ENCODE peak calls at places on chromosomes 13 and 19, in four cellular contexts. One of them, this sample, is unnamed.

GRCh38 chr13:70960841-70961443 is 852.7 kb upstream of the KLHL1 start:
- DNase-seq in thyroid gland: no peak
- DNase-seq in heart right ventricle: no peak
- DNase-seq in CD8-positive, alpha-beta memory T cell: no peak
- DNase-seq in this sample: peak

GRCh38 chr13:47287291-47287751 is 390.5 kb upstream of the HTR2A start:
- DNase-seq in thyroid gland: no peak
- DNase-seq in heart right ventricle: no peak
- DNase-seq in CD8-positive, alpha-beta memory T cell: no peak
- DNase-seq in this sample: no peak

GRCh38 chr13:113209880-113210421 is 538 bp downstream of the CUL4A start:
- DNase-seq in thyroid gland: peak
- DNase-seq in heart right ventricle: no peak
- DNase-seq in CD8-positive, alpha-beta memory T cell: peak
- DNase-seq in this sample: peak

GRCh38 chr19:45352471-45352870 is 11.9 kb downstream of the KLC3 start:
- DNase-seq in thyroid gland: no peak
- DNase-seq in heart right ventricle: no peak
- DNase-seq in CD8-positive, alpha-beta memory T cell: no peak
- DNase-seq in this sample: no peak

GRCh38 chr19:35171730-35172129 is 17.2 kb downstream of the FXYD5 start:
- DNase-seq in thyroid gland: no peak
- DNase-seq in heart right ventricle: no peak
- DNase-seq in CD8-positive, alpha-beta memory T cell: no peak
- DNase-seq in this sample: no peak

GRCh38 chr19:43789029-43789428 is 8.3 kb upstream of the KCNN4 start:
- DNase-seq in thyroid gland: no peak
- DNase-seq in heart right ventricle: no peak
- DNase-seq in CD8-positive, alpha-beta memory T cell: no peak
- DNase-seq in this sample: no peak

GRCh38 chr19:14165986-14166385 is 29.6 kb upstream of the ASF1B start:
- DNase-seq in thyroid gland: no peak
- DNase-seq in heart right ventricle: no peak
- DNase-seq in CD8-positive, alpha-beta memory T cell: peak
- DNase-seq in this sample: no peak

GRCh38 chr13:51151463-51151862 is 40.4 kb upstream of the C13orf42 start:
- DNase-seq in thyroid gland: no peak
- DNase-seq in heart right ventricle: no peak
- DNase-seq in CD8-positive, alpha-beta memory T cell: no peak
- DNase-seq in this sample: no peak

GRCh38 chr19:6236310-6237291 is 43.2 kb downstream of the MLLT1 start:
- DNase-seq in thyroid gland: peak
- DNase-seq in heart right ventricle: no peak
- DNase-seq in CD8-positive, alpha-beta memory T cell: no peak
- DNase-seq in this sample: no peak

GRCh38 chr19:55660991-55661390 is 6.2 kb downstream of the U2AF2 start:
- DNase-seq in thyroid gland: no peak
- DNase-seq in heart right ventricle: no peak
- DNase-seq in CD8-positive, alpha-beta memory T cell: no peak
- DNase-seq in this sample: no peak

GRCh38 chr19:55658846-55659459 is 4.1 kb downstream of the U2AF2 start:
- DNase-seq in thyroid gland: no peak
- DNase-seq in heart right ventricle: no peak
- DNase-seq in CD8-positive, alpha-beta memory T cell: no peak
- DNase-seq in this sample: no peak

GRCh38 chr19:55659822-55660221 is 5.0 kb downstream of the U2AF2 start:
- DNase-seq in thyroid gland: no peak
- DNase-seq in heart right ventricle: no peak
- DNase-seq in CD8-positive, alpha-beta memory T cell: no peak
- DNase-seq in this sample: no peak

GRCh38 chr19:55661826-55662225 is 7.0 kb downstream of the U2AF2 start:
- DNase-seq in thyroid gland: no peak
- DNase-seq in heart right ventricle: no peak
- DNase-seq in CD8-positive, alpha-beta memory T cell: no peak
- DNase-seq in this sample: no peak

GRCh38 chr19:55660404-55660803 is 5.6 kb downstream of the U2AF2 start:
- DNase-seq in thyroid gland: no peak
- DNase-seq in heart right ventricle: no peak
- DNase-seq in CD8-positive, alpha-beta memory T cell: no peak
- DNase-seq in this sample: no peak
- H3K27ac ChIP-seq in thyroid gland: no peak
- H3K27ac ChIP-seq in heart right ventricle: no peak
- H3K27ac ChIP-seq in CD8-positive, alpha-beta memory T cell: no peak
- H3K27ac ChIP-seq in this sample: no peak

GRCh38 chr19:39823693-39824092 is 10.3 kb downstream of the DYRK1B start:
- DNase-seq in thyroid gland: no peak
- DNase-seq in heart right ventricle: no peak
- DNase-seq in CD8-positive, alpha-beta memory T cell: no peak
- DNase-seq in this sample: no peak
- H3K4me3 ChIP-seq in thyroid gland: peak
- H3K4me3 ChIP-seq in heart right ventricle: peak
- H3K4me3 ChIP-seq in CD8-positive, alpha-beta memory T cell: peak
- H3K4me3 ChIP-seq in this sample: peak

GRCh38 chr19:2040647-2041435 is 10.2 kb downstream of the MKNK2 start:
- DNase-seq in thyroid gland: peak
- DNase-seq in heart right ventricle: peak
- DNase-seq in CD8-positive, alpha-beta memory T cell: no peak
- DNase-seq in this sample: no peak

GRCh38 chr19:2038284-2039081 is 12.6 kb downstream of the MKNK2 start:
- DNase-seq in thyroid gland: peak
- DNase-seq in heart right ventricle: no peak
- DNase-seq in CD8-positive, alpha-beta memory T cell: no peak
- DNase-seq in this sample: no peak

GRCh38 chr19:2039082-2039958 is 11.7 kb downstream of the MKNK2 start:
- DNase-seq in thyroid gland: peak
- DNase-seq in heart right ventricle: no peak
- DNase-seq in CD8-positive, alpha-beta memory T cell: no peak
- DNase-seq in this sample: no peak

GRCh38 chr19:2041436-2041685 is 9.7 kb downstream of the MKNK2 start:
- DNase-seq in thyroid gland: no peak
- DNase-seq in heart right ventricle: peak
- DNase-seq in CD8-positive, alpha-beta memory T cell: no peak
- DNase-seq in this sample: no peak

DNA sequence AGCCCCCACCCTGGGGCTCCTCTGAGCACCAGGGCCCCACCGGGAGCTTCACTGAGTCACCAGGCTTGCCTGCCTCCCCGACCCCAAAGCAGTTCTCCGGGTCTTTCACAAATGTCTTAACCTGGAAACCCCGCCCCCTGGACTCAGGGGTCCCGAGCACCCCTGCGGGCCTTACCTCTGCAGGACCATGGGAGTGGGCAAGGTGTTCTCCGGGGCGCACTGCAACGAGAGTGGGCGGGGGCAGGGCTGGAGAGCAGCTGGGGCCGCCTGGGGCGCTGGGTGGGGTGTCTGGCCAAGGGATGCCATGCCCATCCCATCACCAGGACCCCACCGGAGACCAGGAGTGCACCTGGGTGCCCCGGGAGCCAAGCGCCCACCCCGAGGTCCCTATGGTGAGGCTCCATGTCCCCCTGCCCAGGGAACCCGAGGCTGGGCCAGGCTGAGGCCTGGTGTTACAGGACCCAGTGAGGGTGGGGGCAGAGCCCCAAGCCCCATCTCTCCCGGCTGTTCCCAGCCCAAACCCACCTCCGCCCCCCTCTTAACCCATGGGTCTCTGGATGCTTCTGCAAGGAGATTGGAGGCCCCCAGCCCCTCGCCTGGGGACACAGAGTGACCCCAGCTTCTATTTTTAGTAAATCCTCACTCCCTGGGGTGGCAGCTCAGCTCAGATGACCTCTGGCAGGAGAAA is 10.9 kb downstream of the MKNK2 start:
- DNase-seq in thyroid gland: peak
- DNase-seq in heart right ventricle: peak
- DNase-seq in CD8-positive, alpha-beta memory T cell: no peak
- DNase-seq in this sample: no peak
- H3K27ac ChIP-seq in thyroid gland: no peak
- H3K27ac ChIP-seq in heart right ventricle: peak
- H3K27ac ChIP-seq in CD8-positive, alpha-beta memory T cell: peak
- H3K27ac ChIP-seq in this sample: peak

DNA sequence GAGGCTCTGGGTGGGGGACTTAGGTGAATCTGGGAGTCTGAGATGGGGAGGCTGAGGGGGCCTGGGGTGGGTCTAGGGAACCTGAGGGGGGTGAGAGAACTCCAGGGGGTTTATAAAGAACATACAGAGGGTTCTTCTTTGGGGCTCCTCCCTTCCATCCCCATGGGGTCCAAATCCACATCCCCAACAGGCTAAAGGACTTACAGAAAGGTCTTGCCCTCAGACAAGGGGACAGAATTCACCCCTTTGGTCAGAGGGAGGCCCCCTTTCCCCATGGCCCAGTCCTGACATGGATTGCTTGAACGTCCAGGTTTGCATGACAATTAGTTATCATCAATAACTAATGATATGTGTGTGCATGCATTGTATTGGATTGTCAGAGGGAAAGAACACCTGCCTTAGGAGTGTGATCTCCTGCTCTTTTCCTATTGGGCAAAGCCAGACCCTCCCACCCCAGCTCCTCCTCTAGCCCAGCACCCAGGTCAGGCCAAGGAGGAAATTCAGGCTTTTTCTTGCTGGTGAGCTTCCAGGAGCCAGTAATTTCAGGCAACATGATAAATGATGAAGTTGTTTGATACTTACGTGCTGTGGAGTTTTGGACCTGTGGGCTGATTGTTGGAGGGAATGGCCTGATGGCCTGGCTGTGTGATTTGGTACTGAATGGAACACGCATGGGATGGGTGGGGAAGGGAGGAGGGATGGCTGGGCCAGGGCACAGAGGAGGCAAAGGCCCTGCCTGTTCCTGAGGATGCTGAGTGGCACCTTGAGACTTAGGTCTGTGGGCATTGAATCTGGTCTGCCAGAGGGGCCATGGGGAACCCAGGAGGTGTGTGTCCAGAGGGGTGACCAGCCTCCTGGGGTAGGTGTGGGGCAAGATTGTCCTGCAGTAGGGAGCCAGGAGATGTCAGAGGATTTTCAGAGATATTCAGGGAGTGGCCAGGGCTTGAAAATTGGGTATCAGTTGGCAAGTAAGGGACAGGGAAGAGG is 1.1 kb downstream of the KLHL26 start:
- DNase-seq in thyroid gland: peak
- DNase-seq in heart right ventricle: no peak
- DNase-seq in CD8-positive, alpha-beta memory T cell: no peak
- DNase-seq in this sample: no peak
- H3K4me3 ChIP-seq in thyroid gland: peak
- H3K4me3 ChIP-seq in heart right ventricle: peak
- H3K4me3 ChIP-seq in CD8-positive, alpha-beta memory T cell: peak
- H3K4me3 ChIP-seq in this sample: peak

DNA sequence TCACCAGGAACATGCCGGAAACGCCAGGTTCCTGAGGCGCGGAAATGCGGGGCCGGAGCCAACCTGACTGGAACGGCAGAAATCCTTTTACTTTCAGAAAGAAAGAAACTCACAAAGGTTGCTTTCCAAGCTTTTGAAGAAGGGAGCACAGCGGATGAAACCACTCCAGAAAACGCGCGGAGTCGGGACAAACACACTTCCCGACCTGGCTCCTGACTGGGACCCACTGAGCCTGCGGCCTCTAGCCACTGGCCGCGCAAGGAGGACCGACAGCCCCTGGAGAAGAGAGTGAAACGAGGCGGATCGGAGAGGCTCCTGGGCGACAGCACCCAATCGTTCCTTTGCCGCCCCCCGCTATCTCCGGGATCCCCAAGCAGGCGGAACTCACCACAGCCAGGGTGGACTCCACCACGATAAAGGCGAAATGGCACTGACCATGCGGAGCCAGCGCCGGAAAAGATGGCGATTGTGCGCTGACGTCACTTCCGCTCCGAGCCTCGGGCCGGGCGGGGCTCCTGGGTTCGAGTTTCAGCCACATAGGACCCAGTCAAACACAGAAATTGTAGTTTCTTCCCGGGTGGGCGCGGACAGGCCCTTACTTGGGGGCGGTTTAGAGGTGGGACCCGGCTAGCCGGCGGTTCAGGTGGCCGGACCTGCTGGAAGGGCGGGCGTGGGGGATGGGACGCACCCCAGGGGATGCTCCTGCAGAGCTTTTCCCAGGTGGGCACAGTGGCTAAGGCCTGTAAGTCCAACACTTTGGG is at the start of gene ZNF121:
- DNase-seq in thyroid gland: peak
- DNase-seq in heart right ventricle: peak
- DNase-seq in CD8-positive, alpha-beta memory T cell: peak
- DNase-seq in this sample: peak
- H3K27ac ChIP-seq in thyroid gland: peak
- H3K27ac ChIP-seq in heart right ventricle: peak
- H3K27ac ChIP-seq in CD8-positive, alpha-beta memory T cell: peak
- H3K27ac ChIP-seq in this sample: peak

GRCh38 chr13:45481688-45482087 is 16.9 kb downstream of the COG3 start:
- DNase-seq in thyroid gland: no peak
- DNase-seq in heart right ventricle: no peak
- DNase-seq in CD8-positive, alpha-beta memory T cell: no peak
- DNase-seq in this sample: no peak

GRCh38 chr13:45479661-45480060 is 14.9 kb downstream of the COG3 start:
- DNase-seq in thyroid gland: no peak
- DNase-seq in heart right ventricle: no peak
- DNase-seq in CD8-positive, alpha-beta memory T cell: no peak
- DNase-seq in this sample: no peak

DNA sequence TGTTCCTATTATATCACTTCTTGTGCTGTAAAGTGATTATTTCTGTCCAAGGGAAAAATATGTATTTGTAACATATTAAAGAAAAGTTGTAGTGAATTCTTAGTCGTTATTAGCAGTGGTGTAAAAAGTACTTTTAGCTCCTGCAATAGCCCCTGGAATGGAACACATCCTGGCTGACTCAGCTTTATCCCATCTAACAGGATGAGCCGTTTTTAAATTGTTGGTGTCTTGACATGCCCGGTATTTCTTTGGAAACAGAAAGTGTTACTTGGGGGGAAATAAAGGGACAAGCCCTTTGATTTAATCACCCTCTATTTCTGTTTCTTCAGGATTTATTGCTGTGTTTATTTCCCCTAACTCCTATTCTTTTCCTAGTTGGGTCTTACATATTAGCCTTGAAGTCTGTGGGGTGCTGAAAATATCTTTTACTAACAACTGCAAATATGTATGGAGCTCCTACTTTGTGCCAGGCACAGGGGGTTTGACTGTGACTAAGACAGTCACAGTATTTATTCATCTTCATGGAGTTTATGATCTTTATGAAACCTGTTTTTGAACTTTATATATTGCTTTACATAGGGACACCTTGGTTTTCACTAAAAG is 17.9 kb downstream of the COG3 start:
- DNase-seq in thyroid gland: no peak
- DNase-seq in heart right ventricle: no peak
- DNase-seq in CD8-positive, alpha-beta memory T cell: no peak
- DNase-seq in this sample: no peak
- H3K4me3 ChIP-seq in thyroid gland: no peak
- H3K4me3 ChIP-seq in heart right ventricle: no peak
- H3K4me3 ChIP-seq in CD8-positive, alpha-beta memory T cell: no peak
- H3K4me3 ChIP-seq in this sample: no peak

GRCh38 chr19:30448386-30449130 is 76.4 kb downstream of the ZNF536 start:
- DNase-seq in thyroid gland: no peak
- DNase-seq in heart right ventricle: no peak
- DNase-seq in CD8-positive, alpha-beta memory T cell: no peak
- DNase-seq in this sample: no peak
- H3K27ac ChIP-seq in thyroid gland: peak
- H3K27ac ChIP-seq in heart right ventricle: no peak
- H3K27ac ChIP-seq in CD8-positive, alpha-beta memory T cell: no peak
- H3K27ac ChIP-seq in this sample: no peak

This sample was measured in CD4-positive, CD25-positive, alpha-beta regulatory T cell.